ENCODE peak calls at places on chromosome 5, in five cellular contexts. F is suprapubic skin, G is A549, U is adrenal gland, N is right lobe of liver. Y is an unnamed sample.

GRCh38 chr5:159824188-159825153 is 91.8 kb upstream of the ADRA1B start:
- DNase-seq in F (no peak), G (no peak), U (no peak), N (no peak), Y (no peak)

GRCh38 chr5:170296935-170297588 is 515 bp downstream of the LCP2 start:
- DNase-seq in F (no peak), G (no peak), U (no peak), N (peak), Y (no peak)

GRCh38 chr5:103620851-103621547 is 58.4 kb upstream of the NUDT12 start:
- DNase-seq in F (no peak), G (no peak), U (no peak), N (no peak), Y (no peak)

GRCh38 chr5:135986891-135987401 is 32.2 kb upstream of the LECT2 start:
- DNase-seq in F (no peak), G (no peak), U (no peak), N (no peak), Y (no peak)

GRCh38 chr5:174553556-174553955 is 170.8 kb upstream of the MSX2 start:
- DNase-seq in F (no peak), G (no peak), U (peak), N (no peak), Y (no peak)

GRCh38 chr5:117473075-117473595 is 898.5 kb upstream of the SEMA6A start:
- DNase-seq in F (no peak), G (no peak), U (no peak), N (no peak), Y (no peak)

GRCh38 chr5:168663276-168664004 is 84.3 kb upstream of the PANK3 start:
- DNase-seq in F (no peak), G (no peak), U (no peak), N (no peak), Y (no peak)

GRCh38 chr5:122415481-122416120 is 103.6 kb downstream of the SNCAIP start:
- DNase-seq in F (no peak), G (peak), U (peak), N (peak), Y (no peak)

GRCh38 chr5:15796096-15796495 is 296.1 kb downstream of the FBXL7 start:
- DNase-seq in F (no peak), G (no peak), U (no peak), N (no peak), Y (no peak)

GRCh38 chr5:7615566-7616061 is 219.7 kb downstream of the ADCY2 start:
- DNase-seq in F (no peak), G (no peak), U (no peak), N (no peak), Y (no peak)

GRCh38 chr5:86671536-86671935 is 53.8 kb downstream of the COX7C start:
- DNase-seq in F (no peak), G (no peak), U (no peak), N (no peak), Y (no peak)

GRCh38 chr5:67115238-67115637 is 81.4 kb downstream of the CD180 start:
- DNase-seq in F (no peak), G (no peak), U (no peak), N (no peak), Y (no peak)

GRCh38 chr5:116296335-116297072 is 211.7 kb downstream of the COMMD10 start:
- DNase-seq in F (no peak), G (no peak), U (no peak), N (no peak), Y (no peak)

GRCh38 chr5:1281038-1281882 is 13.6 kb downstream of the TERT start:
- DNase-seq in F (peak), G (no peak), U (no peak), N (no peak), Y (no peak)

GRCh38 chr5:17218353-17219005 is 1.0 kb downstream of the BASP1 start:
- DNase-seq in F (no peak), G (no peak), U (peak), N (peak), Y (no peak)

GRCh38 chr5:39689919-39690318 is 265.1 kb upstream of the DAB2 start:
- DNase-seq in F (no peak), G (no peak), U (no peak), N (no peak), Y (no peak)

GRCh38 chr5:107831612-107832395 is 161.1 kb upstream of the EFNA5 start:
- DNase-seq in F (no peak), G (no peak), U (no peak), N (no peak), Y (no peak)

GRCh38 chr5:154138701-154139100 is 51.8 kb upstream of the GALNT10 start:
- DNase-seq in F (no peak), G (no peak), U (peak), N (peak), Y (no peak)

GRCh38 chr5:172188893-172189692 is 1.1 kb upstream of the STK10 start:
- DNase-seq in F (no peak), G (no peak), U (peak), N (no peak), Y (no peak)

GRCh38 chr5:119878712-119879111 is 249.4 kb downstream of the FAM170A start:
- DNase-seq in F (no peak), G (no peak), U (no peak), N (no peak), Y (no peak)

GRCh38 chr5:138752341-138752950 is 779 bp upstream of the CTNNA1 start:
- DNase-seq in F (peak), G (peak), U (no peak), N (peak), Y (no peak)

GRCh38 chr5:109688647-109688998 is 1.1 kb upstream of the MAN2A1 start:
- DNase-seq in F (no peak), G (no peak), U (no peak), N (no peak), Y (no peak)

GRCh38 chr5:53170748-53171349 is 61.3 kb upstream of the MOCS2 start:
- DNase-seq in F (no peak), G (peak), U (peak), N (no peak), Y (no peak)

GRCh38 chr5:150503386-150503785 is 4.5 kb upstream of the NDST1 start:
- DNase-seq in F (no peak), G (no peak), U (no peak), N (peak), Y (no peak)

DNA sequence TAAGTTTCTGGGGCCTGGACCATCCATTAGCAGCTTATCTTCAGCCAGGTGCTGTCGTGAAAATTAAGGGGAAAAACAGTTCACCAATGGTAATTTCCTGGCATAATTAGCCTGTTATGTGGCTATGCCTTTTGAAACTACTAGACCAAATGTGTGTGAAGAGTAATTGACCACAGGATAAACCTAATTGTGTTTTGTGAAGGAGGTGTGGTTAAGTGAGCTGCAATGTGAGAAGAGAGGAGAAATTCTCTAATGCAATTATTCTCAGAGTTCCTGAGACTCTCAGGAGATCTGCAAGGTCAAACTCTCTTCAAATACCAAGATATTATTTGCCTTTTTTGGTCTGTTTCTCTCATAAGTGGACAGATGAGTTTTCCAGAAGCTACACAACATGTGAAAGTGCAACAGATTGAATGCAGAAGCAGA is 21.2 kb downstream of the F2R start:
- DNase-seq in F (no peak), G (no peak), U (no peak), N (no peak), Y (no peak)
- TF ChIP-seq POLR2A in F (no peak), G (no peak), U (no peak), N (no peak), Y (no peak)

GRCh38 chr5:75524071-75524470 is 12.4 kb downstream of the POLK start:
- DNase-seq in F (no peak), G (no peak), U (no peak), N (no peak), Y (no peak)

GRCh38 chr5:75523275-75523674 is 11.6 kb downstream of the POLK start:
- DNase-seq in F (no peak), G (no peak), U (no peak), N (no peak), Y (no peak)

GRCh38 chr5:75524591-75524990 is 12.9 kb downstream of the POLK start:
- DNase-seq in F (no peak), G (no peak), U (no peak), N (no peak), Y (no peak)

GRCh38 chr5:75525344-75525743 is 13.7 kb downstream of the POLK start:
- DNase-seq in F (no peak), G (no peak), U (no peak), N (no peak), Y (no peak)

DNA sequence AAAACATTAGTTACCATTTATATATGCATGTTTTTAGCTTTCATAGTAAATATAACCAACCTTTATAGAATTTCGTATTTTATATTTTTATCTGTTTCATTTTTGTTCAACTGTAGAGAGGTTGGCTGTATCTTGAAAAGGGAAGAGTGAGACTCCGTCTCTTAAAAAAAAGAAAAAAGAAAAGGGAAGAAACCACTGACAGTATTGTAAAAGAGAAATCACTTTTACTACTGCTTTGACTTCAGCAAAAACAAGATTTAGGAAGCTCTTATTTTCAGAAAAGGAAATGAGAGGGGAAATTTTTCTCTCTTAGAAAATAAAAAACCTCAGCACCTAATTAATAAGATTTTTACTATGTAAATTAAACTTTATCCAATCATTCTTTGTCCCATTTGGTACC is 14.4 kb downstream of the POLK start:
- DNase-seq in F (no peak), G (no peak), U (no peak), N (no peak), Y (no peak)
- TF ChIP-seq CTCF in F (no peak), G (no peak), U (no peak), N (no peak), Y (no peak)

GRCh38 chr5:132490484-132491367 is at the start of gene IRF1:
- DNase-seq in F (peak), G (peak), U (peak), N (peak), Y (peak)
- TF ChIP-seq POLR2A in F (peak), G (peak), U (peak), N (peak), Y (peak)

GRCh38 chr5:81785311-81785710 is 34.4 kb upstream of the SSBP2 start:
- DNase-seq in F (no peak), G (no peak), U (no peak), N (no peak), Y (no peak)
- TF ChIP-seq CTCF in F (no peak), G (no peak), U (no peak), N (no peak), Y (no peak)

DNA sequence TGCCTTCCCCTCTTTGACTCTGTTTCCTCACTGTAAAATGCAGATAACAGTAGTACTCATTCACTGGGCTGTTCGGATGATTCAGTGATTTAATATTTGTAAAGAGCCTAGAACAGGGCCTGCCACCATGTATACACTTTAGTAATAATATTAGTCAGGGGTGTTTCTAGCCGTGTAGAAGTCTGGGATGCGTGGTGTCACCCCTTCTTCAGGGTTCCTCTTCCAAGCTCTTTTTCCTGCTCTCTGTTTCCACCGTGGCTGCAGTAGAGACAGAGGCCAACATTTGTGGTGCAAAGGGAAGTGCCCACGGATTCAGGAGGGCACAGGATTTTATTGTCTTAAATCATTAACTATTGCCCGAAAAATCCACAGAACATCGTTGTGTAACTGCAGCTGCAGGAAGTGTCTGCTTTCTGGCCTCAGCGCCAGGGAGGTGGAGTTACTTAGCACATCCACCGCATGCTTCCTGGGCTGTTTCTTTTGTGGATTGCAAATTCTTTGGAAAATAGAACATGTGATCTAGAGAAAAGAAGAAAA is 61.7 kb downstream of the TRIO start:
- DNase-seq in F (peak), G (peak), U (peak), N (peak), Y (no peak)
- TF ChIP-seq POLR2A in F (no peak), G (no peak), U (no peak), N (peak), Y (no peak)

Y was measured in esophagus squamous epithelium.